ENCODE peak calls at places on chromosomes 3 and 15, in five cellular contexts. V is NT2/D1, T is HepG2, G is GM12878, P is H1. W is an unnamed sample.

GRCh38 chr15:82663186-82663600 is 16.0 kb upstream of the CPEB1 start:
- DNase-seq in V (peak; percentile 71), T (peak; percentile 36), G (no peak), P (peak; percentile 90), W (peak; percentile 81)

GRCh38 chr3:185312006-185312405 is 50.9 kb upstream of the MAP3K13 start:
- DNase-seq in V (no peak), T (no peak), G (no peak), P (no peak), W (no peak)

GRCh38 chr3:135927170-135927569 is 38.4 kb upstream of the PPP2R3A start:
- DNase-seq in V (no peak), T (no peak), G (no peak), P (no peak), W (no peak)

GRCh38 chr3:64140651-64141050 is 84.6 kb downstream of the PRICKLE2 start:
- DNase-seq in V (no peak), T (no peak), G (no peak), P (no peak), W (no peak)

GRCh38 chr3:150238995-150239612 is 169.0 kb upstream of the TSC22D2 start:
- DNase-seq in V (peak; percentile 51), T (peak; percentile 25), G (no peak), P (peak; percentile 50), W (peak; percentile 45)

GRCh38 chr3:155870945-155871745 is 695 bp downstream of the GMPS start:
- DNase-seq in V (no peak), T (no peak), G (no peak), P (peak; percentile 75), W (peak; percentile 33)

GRCh38 chr3:197508924-197509775 is 46.6 kb downstream of the BDH1 start:
- DNase-seq in V (no peak), T (no peak), G (no peak), P (no peak), W (no peak)

GRCh38 chr3:95254771-95255170 is 1191.9 kb downstream of the NSUN3 start:
- DNase-seq in V (no peak), T (no peak), G (no peak), P (no peak), W (no peak)

GRCh38 chr3:50552598-50552997 is 14.9 kb downstream of the C3orf18 start:
- DNase-seq in V (no peak), T (no peak), G (no peak), P (no peak), W (no peak)

GRCh38 chr3:193483988-193484539 is 70.6 kb downstream of the ATP13A4 start:
- DNase-seq in V (no peak), T (no peak), G (no peak), P (no peak), W (no peak)

GRCh38 chr3:49013738-49014660 is 4.4 kb downstream of the DALRD3 start:
- DNase-seq in V (no peak), T (peak; percentile 59), G (no peak), P (peak; percentile 86), W (peak; percentile 50)

GRCh38 chr3:9247361-9248231 is 1.9 kb downstream of the SRGAP3 start:
- DNase-seq in V (no peak), T (no peak), G (no peak), P (no peak), W (no peak)

GRCh38 chr3:9244495-9245183 is 4.8 kb downstream of the SRGAP3 start:
- DNase-seq in V (no peak), T (no peak), G (no peak), P (no peak), W (no peak)

GRCh38 chr3:9248232-9249191 is 934 bp downstream of the SRGAP3 start:
- DNase-seq in V (no peak), T (no peak), G (no peak), P (no peak), W (peak; percentile 17)

GRCh38 chr3:9249273-9250192 is at the start of gene SRGAP3:
- DNase-seq in V (peak; percentile 86), T (peak; percentile 91), G (peak; percentile 73), P (peak; percentile 87), W (peak; percentile 90)

GRCh38 chr3:9246196-9246595 is 3.2 kb downstream of the SRGAP3 start:
- DNase-seq in V (no peak), T (no peak), G (no peak), P (no peak), W (no peak)
- TF ChIP-seq SUZ12 in V (no peak), T (no peak), G (no peak), P (no peak), W (no peak)

GRCh38 chr15:70783610-70784021 is 20.3 kb upstream of the UACA start:
- DNase-seq in V (no peak), T (peak; percentile 51), G (no peak), P (no peak), W (no peak)
- TF ChIP-seq SUZ12 in V (no peak), T (no peak), G (no peak), P (no peak), W (no peak)

GRCh38 chr3:113439576-113439975 is 1.7 kb downstream of the CFAP44 start:
- DNase-seq in V (no peak), T (no peak), G (no peak), P (no peak), W (no peak)
- TF ChIP-seq SUZ12 in V (no peak), T (no peak), G (no peak), P (no peak), W (no peak)

DNA sequence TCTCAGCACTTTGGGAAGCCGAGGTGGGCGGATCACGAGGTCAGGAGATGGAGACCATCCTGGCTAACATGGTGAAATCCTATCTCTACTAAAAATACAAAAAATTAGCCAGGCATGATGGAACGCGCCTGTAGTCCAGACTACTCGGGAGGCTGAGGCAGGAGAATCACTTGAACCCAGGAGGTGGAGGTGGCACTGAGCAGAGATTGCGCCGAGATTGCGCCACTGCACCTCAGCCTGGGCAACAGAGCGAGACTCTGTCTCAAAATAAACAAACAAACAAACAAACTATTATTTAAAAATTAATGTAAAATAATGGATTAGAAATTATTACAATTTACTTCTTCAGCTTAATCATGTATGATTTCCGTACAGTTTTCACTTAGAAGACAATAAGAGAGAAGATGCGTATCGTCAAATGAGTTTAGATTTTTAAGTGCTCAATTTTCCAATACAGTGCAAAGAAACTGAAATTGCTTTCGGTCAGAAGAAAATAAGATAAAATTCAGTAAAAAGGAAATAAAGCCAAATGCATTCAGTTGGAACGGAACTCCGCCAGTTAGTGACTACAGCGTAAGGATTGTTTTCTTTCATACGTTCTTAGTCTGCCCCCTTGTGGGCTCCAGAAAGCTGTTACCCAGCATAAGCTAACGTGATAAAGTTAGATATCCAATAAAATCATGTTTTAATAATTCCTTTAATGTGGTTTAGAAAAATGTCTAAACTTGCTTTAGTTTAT is 24.8 kb downstream of the AADAC start:
- DNase-seq in V (peak; percentile 57), T (peak; percentile 77), G (peak; percentile 2), P (no peak), W (peak; percentile 57)
- TF ChIP-seq SUZ12 in V (no peak), T (no peak), G (no peak), P (no peak), W (no peak)

GRCh38 chr15:55799287-55800212 is 56.6 kb upstream of the PRTG start:
- DNase-seq in V (peak; percentile 51), T (peak; percentile 46), G (peak; percentile 4), P (peak; percentile 84), W (peak; percentile 56)
- TF ChIP-seq SUZ12 in V (no peak), T (no peak), G (no peak), P (no peak), W (no peak)

W was measured in HEK293T.